ENCODE peak calls at places on chromosomes 12 and 14, in ten cellular contexts. One of them, this sample, is unnamed. For H3K4me1, the result is how much of the 10 kb centered on the place peaks cover.

GRCh38 chr12:55582066-55582465 is 9.8 kb downstream of the OR2AP1 start:
- DNase-seq in lower lobe of right lung: no peak
- DNase-seq in HCT116: no peak
- DNase-seq in sigmoid colon: no peak
- DNase-seq in left ventricle myocardium inferior: no peak
- DNase-seq in astrocyte: no peak
- DNase-seq in Peyer's patch: no peak
- DNase-seq in aorta: no peak
- DNase-seq in Caco-2: no peak
- DNase-seq in IMR-90: no peak
- DNase-seq in this sample: no peak

GRCh38 chr12:94872671-94873367 is 130.7 kb downstream of the NDUFA12 start:
- DNase-seq in lower lobe of right lung: no peak
- DNase-seq in HCT116: no peak
- DNase-seq in sigmoid colon: no peak
- DNase-seq in left ventricle myocardium inferior: no peak
- DNase-seq in astrocyte: no peak
- DNase-seq in Peyer's patch: no peak
- DNase-seq in aorta: no peak
- DNase-seq in Caco-2: no peak
- DNase-seq in IMR-90: no peak
- DNase-seq in this sample: no peak

GRCh38 chr12:132064641-132065040 is 79.5 kb downstream of the DDX51 start:
- DNase-seq in lower lobe of right lung: no peak
- DNase-seq in HCT116: no peak
- DNase-seq in sigmoid colon: no peak
- DNase-seq in left ventricle myocardium inferior: no peak
- DNase-seq in astrocyte: no peak
- DNase-seq in Peyer's patch: no peak
- DNase-seq in aorta: no peak
- DNase-seq in Caco-2: no peak
- DNase-seq in IMR-90: no peak
- DNase-seq in this sample: no peak

GRCh38 chr12:101939856-101940265 is 62.5 kb downstream of the DRAM1 start:
- DNase-seq in lower lobe of right lung: no peak
- DNase-seq in HCT116: peak
- DNase-seq in sigmoid colon: peak
- DNase-seq in left ventricle myocardium inferior: no peak
- DNase-seq in astrocyte: peak
- DNase-seq in Peyer's patch: peak
- DNase-seq in aorta: no peak
- DNase-seq in Caco-2: peak
- DNase-seq in IMR-90: peak
- DNase-seq in this sample: peak

GRCh38 chr14:76309572-76310551 is 66.1 kb upstream of the ESRRB start:
- DNase-seq in lower lobe of right lung: no peak
- DNase-seq in HCT116: no peak
- DNase-seq in sigmoid colon: no peak
- DNase-seq in left ventricle myocardium inferior: peak
- DNase-seq in astrocyte: no peak
- DNase-seq in Peyer's patch: no peak
- DNase-seq in aorta: peak
- DNase-seq in Caco-2: no peak
- DNase-seq in IMR-90: no peak
- DNase-seq in this sample: no peak

GRCh38 chr12:26126340-26127284 is 1.8 kb upstream of the BHLHE41 start:
- DNase-seq in lower lobe of right lung: peak
- DNase-seq in HCT116: no peak
- DNase-seq in sigmoid colon: peak
- DNase-seq in left ventricle myocardium inferior: peak
- DNase-seq in astrocyte: peak
- DNase-seq in Peyer's patch: peak
- DNase-seq in aorta: peak
- DNase-seq in Caco-2: peak
- DNase-seq in IMR-90: peak
- DNase-seq in this sample: peak

GRCh38 chr12:75970310-75970709 is 61.3 kb downstream of the PHLDA1 start:
- DNase-seq in lower lobe of right lung: no peak
- DNase-seq in HCT116: no peak
- DNase-seq in sigmoid colon: no peak
- DNase-seq in left ventricle myocardium inferior: no peak
- DNase-seq in astrocyte: no peak
- DNase-seq in Peyer's patch: no peak
- DNase-seq in aorta: no peak
- DNase-seq in Caco-2: no peak
- DNase-seq in IMR-90: no peak
- DNase-seq in this sample: no peak

GRCh38 chr12:53966070-53966384 is 6.9 kb upstream of the HOXC11 start:
- DNase-seq in lower lobe of right lung: no peak
- DNase-seq in HCT116: no peak
- DNase-seq in sigmoid colon: no peak
- DNase-seq in left ventricle myocardium inferior: no peak
- DNase-seq in astrocyte: no peak
- DNase-seq in Peyer's patch: no peak
- DNase-seq in aorta: no peak
- DNase-seq in Caco-2: no peak
- DNase-seq in IMR-90: no peak
- DNase-seq in this sample: no peak

DNA sequence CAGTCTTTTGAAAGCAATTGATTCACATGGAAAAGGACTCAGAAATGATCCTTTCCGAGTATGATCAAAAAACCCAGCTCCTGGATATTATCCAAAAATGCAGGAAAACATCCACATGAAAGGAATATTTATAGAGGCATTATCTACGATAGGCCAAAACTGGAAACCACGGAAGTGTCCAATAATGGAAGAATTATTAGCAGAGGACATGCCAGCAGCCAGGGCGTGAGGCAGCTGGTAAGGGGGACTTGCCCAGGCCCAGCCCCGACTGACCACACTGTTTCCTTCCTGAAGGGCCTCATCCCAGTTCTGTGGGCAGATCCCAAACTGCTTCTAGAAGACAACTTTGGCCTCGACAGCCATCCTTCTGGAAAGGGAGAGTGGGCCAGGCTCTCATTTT is 20.5 kb downstream of the ACTN1 start:
- DNase-seq in lower lobe of right lung: no peak
- DNase-seq in HCT116: no peak
- DNase-seq in sigmoid colon: no peak
- DNase-seq in left ventricle myocardium inferior: no peak
- DNase-seq in astrocyte: peak
- DNase-seq in Peyer's patch: no peak
- DNase-seq in aorta: no peak
- DNase-seq in Caco-2: no peak
- DNase-seq in IMR-90: peak
- DNase-seq in this sample: no peak
- H3K4me1 ChIP-seq in lower lobe of right lung: half or more
- H3K4me1 ChIP-seq in HCT116: under half
- H3K4me1 ChIP-seq in sigmoid colon: half or more
- H3K4me1 ChIP-seq in left ventricle myocardium inferior: half or more
- H3K4me1 ChIP-seq in astrocyte: half or more
- H3K4me1 ChIP-seq in Peyer's patch: under half
- H3K4me1 ChIP-seq in aorta: under half
- H3K4me1 ChIP-seq in Caco-2: under half
- H3K4me1 ChIP-seq in IMR-90: half or more
- H3K4me1 ChIP-seq in this sample: under half

DNA sequence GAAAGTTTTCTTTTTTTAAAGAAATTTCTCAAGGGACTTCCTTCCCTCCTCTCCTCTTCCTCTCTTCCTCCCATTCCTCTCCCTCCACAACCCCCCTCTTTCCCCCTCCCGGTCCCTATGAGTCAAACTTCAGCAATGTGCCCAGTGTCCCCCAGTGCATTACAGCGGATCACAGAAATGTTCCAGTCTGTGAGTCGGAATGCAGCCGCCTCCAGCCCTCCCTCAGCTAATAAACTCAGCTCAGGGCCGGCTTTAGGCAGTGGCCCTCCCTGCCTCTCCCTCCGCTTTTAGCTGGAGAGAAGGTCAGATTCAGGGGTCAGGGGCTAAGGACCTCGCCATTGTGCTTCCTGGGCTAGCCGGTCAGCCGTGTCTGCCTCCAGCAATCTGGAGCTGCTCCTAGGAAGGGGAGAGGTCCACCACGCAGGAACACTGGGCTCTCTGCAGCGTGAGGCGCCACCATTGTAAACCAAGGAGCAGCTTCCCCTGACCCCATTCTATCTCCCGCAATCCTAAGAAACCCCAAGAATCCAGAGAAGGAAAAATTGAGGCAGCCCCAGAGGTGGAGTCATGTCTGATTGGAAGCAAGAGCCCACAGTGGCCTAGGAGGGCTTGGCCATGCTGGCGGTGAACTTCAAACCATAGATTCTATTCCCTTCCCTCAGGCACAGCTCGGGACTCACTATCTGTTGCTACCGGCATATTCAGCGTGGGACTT is 1.1 kb upstream of the HDAC7 start:
- DNase-seq in lower lobe of right lung: peak
- DNase-seq in HCT116: peak
- DNase-seq in sigmoid colon: peak
- DNase-seq in left ventricle myocardium inferior: peak
- DNase-seq in astrocyte: peak
- DNase-seq in Peyer's patch: peak
- DNase-seq in aorta: peak
- DNase-seq in Caco-2: peak
- DNase-seq in IMR-90: peak
- DNase-seq in this sample: peak
- H3K4me1 ChIP-seq in lower lobe of right lung: half or more
- H3K4me1 ChIP-seq in HCT116: half or more
- H3K4me1 ChIP-seq in sigmoid colon: half or more
- H3K4me1 ChIP-seq in left ventricle myocardium inferior: half or more
- H3K4me1 ChIP-seq in astrocyte: under half
- H3K4me1 ChIP-seq in Peyer's patch: under half
- H3K4me1 ChIP-seq in aorta: under half
- H3K4me1 ChIP-seq in Caco-2: half or more
- H3K4me1 ChIP-seq in IMR-90: under half
- H3K4me1 ChIP-seq in this sample: under half

GRCh38 chr12:3419538-3419937 is 71.5 kb upstream of the PRMT8 start:
- DNase-seq in lower lobe of right lung: no peak
- DNase-seq in HCT116: no peak
- DNase-seq in sigmoid colon: no peak
- DNase-seq in left ventricle myocardium inferior: no peak
- DNase-seq in astrocyte: no peak
- DNase-seq in Peyer's patch: no peak
- DNase-seq in aorta: no peak
- DNase-seq in Caco-2: no peak
- DNase-seq in IMR-90: no peak
- DNase-seq in this sample: no peak
- H3K4me1 ChIP-seq in lower lobe of right lung: under half
- H3K4me1 ChIP-seq in HCT116: under half
- H3K4me1 ChIP-seq in sigmoid colon: under half
- H3K4me1 ChIP-seq in left ventricle myocardium inferior: under half
- H3K4me1 ChIP-seq in astrocyte: under half
- H3K4me1 ChIP-seq in Peyer's patch: under half
- H3K4me1 ChIP-seq in aorta: under half
- H3K4me1 ChIP-seq in Caco-2: under half
- H3K4me1 ChIP-seq in IMR-90: under half
- H3K4me1 ChIP-seq in this sample: under half

DNA sequence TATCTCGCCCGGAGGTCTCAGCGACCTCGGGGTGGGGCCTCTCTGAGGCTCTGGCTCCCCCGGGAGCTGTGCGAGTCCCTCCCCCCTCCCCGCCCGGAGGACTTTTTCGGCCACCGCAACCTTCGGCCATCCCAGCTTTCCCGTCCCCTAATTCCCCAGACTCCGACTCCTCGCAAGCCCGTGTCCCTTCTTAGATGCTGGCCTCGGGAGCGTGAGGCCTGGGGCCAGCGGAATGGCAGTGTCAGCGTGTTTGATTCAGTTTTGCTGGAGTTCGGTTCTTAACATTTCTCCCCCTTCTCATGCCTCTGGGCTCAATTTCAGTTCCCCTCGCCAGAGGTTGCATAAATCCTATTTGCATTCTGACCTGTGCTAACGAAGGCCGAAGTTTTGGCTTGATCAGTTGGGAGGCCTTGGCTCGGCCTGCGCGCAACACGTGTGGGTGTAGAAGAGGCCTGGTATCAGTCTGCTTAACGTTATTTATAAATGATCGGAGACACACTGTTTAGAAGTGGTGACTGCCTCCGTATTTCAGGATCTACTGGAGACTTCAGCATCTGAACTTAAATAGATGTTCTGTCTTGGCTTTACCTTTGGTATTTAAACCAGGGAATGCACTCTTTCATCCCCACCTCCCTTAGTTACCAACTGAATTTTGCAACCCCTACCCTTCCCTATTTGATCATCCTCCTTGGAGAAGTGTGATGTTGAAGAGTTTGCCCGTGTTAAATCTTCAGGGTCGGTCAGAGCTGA is 752 bp downstream of the HSP90B1 start:
- DNase-seq in lower lobe of right lung: peak
- DNase-seq in HCT116: no peak
- DNase-seq in sigmoid colon: peak
- DNase-seq in left ventricle myocardium inferior: peak
- DNase-seq in astrocyte: no peak
- DNase-seq in Peyer's patch: peak
- DNase-seq in aorta: peak
- DNase-seq in Caco-2: peak
- DNase-seq in IMR-90: peak
- DNase-seq in this sample: peak
- H3K4me1 ChIP-seq in lower lobe of right lung: half or more
- H3K4me1 ChIP-seq in HCT116: under half
- H3K4me1 ChIP-seq in sigmoid colon: half or more
- H3K4me1 ChIP-seq in left ventricle myocardium inferior: half or more
- H3K4me1 ChIP-seq in astrocyte: under half
- H3K4me1 ChIP-seq in Peyer's patch: under half
- H3K4me1 ChIP-seq in aorta: under half
- H3K4me1 ChIP-seq in Caco-2: under half
- H3K4me1 ChIP-seq in IMR-90: under half
- H3K4me1 ChIP-seq in this sample: under half

GRCh38 chr12:27336254-27336653 is 3.6 kb downstream of the BMAL2 start:
- DNase-seq in lower lobe of right lung: no peak
- DNase-seq in HCT116: no peak
- DNase-seq in sigmoid colon: no peak
- DNase-seq in left ventricle myocardium inferior: no peak
- DNase-seq in astrocyte: no peak
- DNase-seq in Peyer's patch: no peak
- DNase-seq in aorta: no peak
- DNase-seq in Caco-2: peak
- DNase-seq in IMR-90: no peak
- DNase-seq in this sample: peak
- H3K4me1 ChIP-seq in lower lobe of right lung: under half
- H3K4me1 ChIP-seq in HCT116: under half
- H3K4me1 ChIP-seq in sigmoid colon: under half
- H3K4me1 ChIP-seq in left ventricle myocardium inferior: under half
- H3K4me1 ChIP-seq in astrocyte: under half
- H3K4me1 ChIP-seq in Peyer's patch: under half
- H3K4me1 ChIP-seq in aorta: under half
- H3K4me1 ChIP-seq in Caco-2: under half
- H3K4me1 ChIP-seq in IMR-90: under half
- H3K4me1 ChIP-seq in this sample: under half

This sample was measured in small intestine.